ENCODE peak calls at places on chromosomes 13 and 19, in eight cellular contexts. One of them, this sample, is unnamed.

GRCh38 chr19:45952691-45953505 is 20.8 kb downstream of the NOVA2 start:
- DNase-seq in AG10803: peak; percentile 43
- DNase-seq in BE2C: no peak
- DNase-seq in tibial nerve: no peak
- DNase-seq in RWPE1: peak; percentile 71
- DNase-seq in DMS153: peak; percentile 86
- DNase-seq in upper lobe of left lung: peak; percentile 63
- DNase-seq in aorta: peak; percentile 60
- DNase-seq in this sample: peak; percentile 65

GRCh38 chr19:48455171-48455907 is at the start of gene KCNJ14:
- DNase-seq in BE2C: no peak
- DNase-seq in AG10803: no peak
- DNase-seq in RWPE1: no peak
- DNase-seq in DMS153: no peak
- DNase-seq in tibial nerve: no peak
- DNase-seq in aorta: no peak
- DNase-seq in upper lobe of left lung: no peak
- DNase-seq in this sample: no peak

GRCh38 chr19:11279505-11280236 is 16.3 kb upstream of the TSPAN16 start:
- DNase-seq in upper lobe of left lung: no peak
- DNase-seq in RWPE1: no peak
- DNase-seq in tibial nerve: no peak
- DNase-seq in BE2C: no peak
- DNase-seq in DMS153: no peak
- DNase-seq in AG10803: peak; percentile 16
- DNase-seq in aorta: no peak
- DNase-seq in this sample: no peak

GRCh38 chr13:34156841-34157365 is 339.0 kb downstream of the RFC3 start:
- DNase-seq in tibial nerve: peak; percentile 16
- DNase-seq in DMS153: peak; percentile 90
- DNase-seq in aorta: peak; percentile 86
- DNase-seq in AG10803: peak; percentile 91
- DNase-seq in BE2C: peak; percentile 88
- DNase-seq in RWPE1: peak; percentile 90
- DNase-seq in upper lobe of left lung: no peak
- DNase-seq in this sample: peak; percentile 44

GRCh38 chr13:99403458-99403971 is 96.3 kb upstream of the GPR183 start:
- DNase-seq in tibial nerve: no peak
- DNase-seq in AG10803: no peak
- DNase-seq in DMS153: no peak
- DNase-seq in upper lobe of left lung: no peak
- DNase-seq in RWPE1: no peak
- DNase-seq in BE2C: no peak
- DNase-seq in aorta: no peak
- DNase-seq in this sample: no peak

GRCh38 chr13:80086304-80086721 is 254.6 kb downstream of the SPRY2 start:
- DNase-seq in DMS153: peak; percentile 17
- DNase-seq in tibial nerve: no peak
- DNase-seq in BE2C: no peak
- DNase-seq in aorta: no peak
- DNase-seq in upper lobe of left lung: no peak
- DNase-seq in AG10803: no peak
- DNase-seq in RWPE1: peak; percentile 41
- DNase-seq in this sample: no peak

GRCh38 chr19:16938211-16938610 is 49.4 kb downstream of the F2RL3 start:
- DNase-seq in AG10803: no peak
- DNase-seq in aorta: no peak
- DNase-seq in BE2C: no peak
- DNase-seq in RWPE1: no peak
- DNase-seq in DMS153: no peak
- DNase-seq in upper lobe of left lung: no peak
- DNase-seq in tibial nerve: no peak
- DNase-seq in this sample: no peak

GRCh38 chr13:113135281-113135760 is 12.7 kb downstream of the F10 start:
- DNase-seq in AG10803: no peak
- DNase-seq in DMS153: no peak
- DNase-seq in BE2C: no peak
- DNase-seq in upper lobe of left lung: no peak
- DNase-seq in aorta: no peak
- DNase-seq in RWPE1: no peak
- DNase-seq in tibial nerve: no peak
- DNase-seq in this sample: no peak

GRCh38 chr19:23817519-23817918 is 58.8 kb upstream of the ZNF681 start:
- DNase-seq in aorta: no peak
- DNase-seq in tibial nerve: no peak
- DNase-seq in BE2C: peak; percentile 49
- DNase-seq in AG10803: no peak
- DNase-seq in upper lobe of left lung: no peak
- DNase-seq in DMS153: no peak
- DNase-seq in RWPE1: no peak
- DNase-seq in this sample: no peak

GRCh38 chr13:97257228-97257755 is 35.2 kb downstream of the MBNL2 start:
- DNase-seq in DMS153: no peak
- DNase-seq in BE2C: no peak
- DNase-seq in RWPE1: no peak
- DNase-seq in AG10803: no peak
- DNase-seq in tibial nerve: no peak
- DNase-seq in upper lobe of left lung: no peak
- DNase-seq in aorta: no peak
- DNase-seq in this sample: no peak

GRCh38 chr19:658059-658839 is 4.8 kb downstream of the RNF126 start:
- DNase-seq in BE2C: no peak
- DNase-seq in tibial nerve: no peak
- DNase-seq in RWPE1: no peak
- DNase-seq in DMS153: no peak
- DNase-seq in aorta: no peak
- DNase-seq in AG10803: no peak
- DNase-seq in upper lobe of left lung: peak; percentile 80
- DNase-seq in this sample: no peak

GRCh38 chr13:88674841-88675240 is 1003.7 kb downstream of the SLITRK5 start:
- DNase-seq in AG10803: no peak
- DNase-seq in upper lobe of left lung: no peak
- DNase-seq in DMS153: no peak
- DNase-seq in tibial nerve: no peak
- DNase-seq in BE2C: no peak
- DNase-seq in aorta: no peak
- DNase-seq in RWPE1: no peak
- DNase-seq in this sample: no peak

GRCh38 chr19:29618434-29618833 is 12.4 kb downstream of the POP4 start:
- DNase-seq in upper lobe of left lung: no peak
- DNase-seq in DMS153: no peak
- DNase-seq in tibial nerve: no peak
- DNase-seq in AG10803: no peak
- DNase-seq in BE2C: no peak
- DNase-seq in aorta: no peak
- DNase-seq in RWPE1: no peak
- DNase-seq in this sample: no peak

GRCh38 chr13:39185326-39185725 is 147.1 kb downstream of the NHLRC3 start:
- DNase-seq in AG10803: no peak
- DNase-seq in DMS153: no peak
- DNase-seq in BE2C: no peak
- DNase-seq in upper lobe of left lung: no peak
- DNase-seq in aorta: no peak
- DNase-seq in RWPE1: no peak
- DNase-seq in tibial nerve: no peak
- DNase-seq in this sample: no peak

GRCh38 chr19:7787141-7787540 is 24.1 kb downstream of the CLEC4M start:
- DNase-seq in BE2C: no peak
- DNase-seq in upper lobe of left lung: no peak
- DNase-seq in tibial nerve: no peak
- DNase-seq in DMS153: no peak
- DNase-seq in RWPE1: no peak
- DNase-seq in aorta: peak; percentile 73
- DNase-seq in AG10803: no peak
- DNase-seq in this sample: no peak

GRCh38 chr19:44705502-44706010 is 6.6 kb downstream of the CEACAM16 start:
- DNase-seq in DMS153: no peak
- DNase-seq in RWPE1: no peak
- DNase-seq in tibial nerve: no peak
- DNase-seq in AG10803: no peak
- DNase-seq in upper lobe of left lung: peak; percentile 24
- DNase-seq in BE2C: no peak
- DNase-seq in aorta: no peak
- DNase-seq in this sample: no peak

GRCh38 chr19:35204799-35205732 is 23.5 kb downstream of the FAM187B start:
- DNase-seq in aorta: peak; percentile 61
- DNase-seq in DMS153: no peak
- DNase-seq in AG10803: no peak
- DNase-seq in tibial nerve: no peak
- DNase-seq in RWPE1: no peak
- DNase-seq in BE2C: no peak
- DNase-seq in upper lobe of left lung: no peak
- DNase-seq in this sample: no peak

GRCh38 chr19:19554074-19555023 is 16.3 kb downstream of the CILP2 start:
- DNase-seq in aorta: no peak
- DNase-seq in BE2C: no peak
- DNase-seq in tibial nerve: no peak
- DNase-seq in RWPE1: no peak
- DNase-seq in AG10803: peak; percentile 40
- DNase-seq in upper lobe of left lung: peak; percentile 79
- DNase-seq in DMS153: no peak
- DNase-seq in this sample: no peak

GRCh38 chr19:38691938-38692457 is 44.5 kb downstream of the ACTN4 start:
- DNase-seq in upper lobe of left lung: no peak
- DNase-seq in DMS153: no peak
- DNase-seq in tibial nerve: no peak
- DNase-seq in BE2C: peak; percentile 82
- DNase-seq in AG10803: peak; percentile 98
- DNase-seq in aorta: peak; percentile 93
- DNase-seq in RWPE1: peak; percentile 62
- DNase-seq in this sample: peak; percentile 67

GRCh38 chr19:55494172-55494761 is 6.0 kb downstream of the SSC5D start:
- DNase-seq in upper lobe of left lung: peak; percentile 76
- DNase-seq in BE2C: peak; percentile 13
- DNase-seq in DMS153: no peak
- DNase-seq in RWPE1: no peak
- DNase-seq in tibial nerve: no peak
- DNase-seq in aorta: peak; percentile 66
- DNase-seq in AG10803: peak; percentile 51
- DNase-seq in this sample: peak; percentile 74

GRCh38 chr13:81686877-81687276 is 1346.0 kb upstream of the SPRY2 start:
- DNase-seq in DMS153: peak; percentile 85
- DNase-seq in upper lobe of left lung: no peak
- DNase-seq in BE2C: peak; percentile 83
- DNase-seq in AG10803: no peak
- DNase-seq in tibial nerve: no peak
- DNase-seq in RWPE1: no peak
- DNase-seq in aorta: no peak
- DNase-seq in this sample: no peak

GRCh38 chr13:40126301-40127085 is 471.0 kb downstream of the COG6 start:
- DNase-seq in AG10803: no peak
- DNase-seq in upper lobe of left lung: no peak
- DNase-seq in aorta: no peak
- DNase-seq in tibial nerve: no peak
- DNase-seq in DMS153: no peak
- DNase-seq in RWPE1: no peak
- DNase-seq in BE2C: no peak
- DNase-seq in this sample: no peak

GRCh38 chr13:100818706-100819105 is 144.1 kb upstream of the TMTC4 start:
- DNase-seq in RWPE1: no peak
- DNase-seq in AG10803: no peak
- DNase-seq in upper lobe of left lung: no peak
- DNase-seq in tibial nerve: no peak
- DNase-seq in aorta: no peak
- DNase-seq in BE2C: no peak
- DNase-seq in DMS153: no peak
- DNase-seq in this sample: no peak

GRCh38 chr13:80235559-80236296 is 105.2 kb downstream of the SPRY2 start:
- DNase-seq in RWPE1: peak; percentile 13
- DNase-seq in AG10803: peak; percentile 9
- DNase-seq in aorta: no peak
- DNase-seq in DMS153: peak; percentile 86
- DNase-seq in upper lobe of left lung: no peak
- DNase-seq in tibial nerve: no peak
- DNase-seq in BE2C: no peak
- DNase-seq in this sample: no peak

GRCh38 chr13:80035096-80035495 is 305.8 kb downstream of the SPRY2 start:
- DNase-seq in upper lobe of left lung: no peak
- DNase-seq in DMS153: no peak
- DNase-seq in BE2C: no peak
- DNase-seq in RWPE1: no peak
- DNase-seq in aorta: no peak
- DNase-seq in tibial nerve: no peak
- DNase-seq in AG10803: no peak
- DNase-seq in this sample: no peak

This sample was measured in psoas muscle.